ENCODE peak calls at places on chromosome 17, in eight cellular contexts. One of them, this sample, is unnamed.
A peak's percentile ranks its signal among the peaks of the same experiment; 100 is the strongest.

GRCh38 chr17:18071751-18072150 is 16.0 kb upstream of the DRG2 start:
- DNase-seq in amniotic stem cell: no peak
- DNase-seq in neural progenitor cell: no peak
- DNase-seq in neural crest cell: no peak
- DNase-seq in cardiac septum: no peak
- DNase-seq in A673: no peak
- DNase-seq in memory B cell: no peak
- DNase-seq in EL: no peak
- DNase-seq in this sample: no peak

GRCh38 chr17:77444653-77445029 is 303.9 kb downstream of the SEC14L1 start:
- DNase-seq in A673: no peak
- DNase-seq in amniotic stem cell: no peak
- DNase-seq in memory B cell: no peak
- DNase-seq in neural progenitor cell: no peak
- DNase-seq in neural crest cell: no peak
- DNase-seq in cardiac septum: no peak
- DNase-seq in EL: no peak
- DNase-seq in this sample: no peak

GRCh38 chr17:45246861-45247428 is 14.9 kb downstream of the SPATA32 start:
- DNase-seq in neural progenitor cell: peak; percentile 89
- DNase-seq in EL: no peak
- DNase-seq in neural crest cell: peak; percentile 65
- DNase-seq in memory B cell: no peak
- DNase-seq in A673: peak; percentile 58
- DNase-seq in cardiac septum: no peak
- DNase-seq in amniotic stem cell: no peak
- DNase-seq in this sample: no peak

GRCh38 chr17:32226881-32227280 is 38.8 kb upstream of the RHBDL3 start:
- DNase-seq in neural crest cell: no peak
- DNase-seq in amniotic stem cell: no peak
- DNase-seq in EL: no peak
- DNase-seq in A673: no peak
- DNase-seq in memory B cell: no peak
- DNase-seq in cardiac septum: no peak
- DNase-seq in neural progenitor cell: no peak
- DNase-seq in this sample: no peak

GRCh38 chr17:46975287-46975686 is 3.8 kb downstream of the RPRML start:
- DNase-seq in A673: no peak
- DNase-seq in cardiac septum: no peak
- DNase-seq in neural progenitor cell: no peak
- DNase-seq in memory B cell: no peak
- DNase-seq in neural crest cell: no peak
- DNase-seq in amniotic stem cell: no peak
- DNase-seq in EL: no peak
- DNase-seq in this sample: peak; percentile 30

GRCh38 chr17:46081018-46081320 is 81.9 kb downstream of the STH start:
- DNase-seq in cardiac septum: no peak
- DNase-seq in neural progenitor cell: no peak
- DNase-seq in neural crest cell: no peak
- DNase-seq in memory B cell: no peak
- DNase-seq in A673: no peak
- DNase-seq in amniotic stem cell: no peak
- DNase-seq in EL: no peak
- DNase-seq in this sample: no peak

GRCh38 chr17:80109066-80109618 is 7.8 kb downstream of the GAA start:
- DNase-seq in memory B cell: no peak
- DNase-seq in neural crest cell: no peak
- DNase-seq in amniotic stem cell: no peak
- DNase-seq in EL: no peak
- DNase-seq in cardiac septum: no peak
- DNase-seq in neural progenitor cell: no peak
- DNase-seq in A673: no peak
- DNase-seq in this sample: peak; percentile 13

GRCh38 chr17:6528557-6528956 is 27.8 kb downstream of the PITPNM3 start:
- DNase-seq in EL: no peak
- DNase-seq in A673: no peak
- DNase-seq in memory B cell: no peak
- DNase-seq in amniotic stem cell: no peak
- DNase-seq in cardiac septum: no peak
- DNase-seq in neural progenitor cell: no peak
- DNase-seq in neural crest cell: no peak
- DNase-seq in this sample: no peak

This sample was measured in sciatic nerve.